ENCODE peak calls at places on chromosomes 7 and 10, in four cellular contexts. G, M, I and D are unnamed samples.

GRCh38 chr10:118543714-118544400 is 51.6 kb downstream of the PRLHR start:
- DNase-seq in G (peak; percentile 65), I (peak; percentile 44), M (peak; percentile 64), D (peak; percentile 81)

GRCh38 chr7:30430777-30431176 is 47.8 kb downstream of the NOD1 start:
- DNase-seq in I (no peak), G (no peak), M (no peak), D (no peak)

GRCh38 chr7:71521506-71521905 is 389.6 kb downstream of the GALNT17 start:
- DNase-seq in G (no peak), M (no peak), I (no peak), D (no peak)

GRCh38 chr7:27193335-27194001 is 6.4 kb downstream of the HOXA13 start:
- DNase-seq in I (no peak), M (no peak), G (peak; percentile 80), D (peak; percentile 66)

GRCh38 chr7:81704595-81704994 is 65.3 kb downstream of the HGF start:
- DNase-seq in M (no peak), G (no peak), I (no peak), D (no peak)

GRCh38 chr10:3468919-3469638 is 296.5 kb upstream of the PITRM1 start:
- DNase-seq in M (peak; percentile 55), I (peak; percentile 98), G (peak; percentile 93), D (peak; percentile 93)

GRCh38 chr7:116776610-116777289 is 85.6 kb upstream of the CAPZA2 start:
- DNase-seq in G (peak; percentile 93), M (peak; percentile 67), I (peak; percentile 87), D (peak; percentile 39)

GRCh38 chr7:156156734-156157408 is 344.6 kb upstream of the SHH start:
- DNase-seq in M (peak; percentile 64), G (peak; percentile 6), I (peak; percentile 26), D (peak; percentile 77)

GRCh38 chr7:92797693-92798092 is 38.7 kb downstream of the CDK6 start:
- DNase-seq in M (no peak), G (peak; percentile 53), I (peak; percentile 62), D (no peak)

GRCh38 chr10:792792-793100 is 103.3 kb upstream of the DIP2C start:
- DNase-seq in G (no peak), M (no peak), I (no peak), D (no peak)

GRCh38 chr10:110203500-110204455 is 3.6 kb upstream of the MXI1 start:
- DNase-seq in G (no peak), M (no peak), I (no peak), D (no peak)

GRCh38 chr7:104902183-104902582 is 111.8 kb upstream of the KMT2E start:
- DNase-seq in M (no peak), I (no peak), G (no peak), D (no peak)

GRCh38 chr7:84697506-84697905 is 489.4 kb downstream of the SEMA3D start:
- DNase-seq in G (peak; percentile 86), M (no peak), I (peak; percentile 97), D (no peak)

GRCh38 chr10:77637986-77638765 is 568 bp upstream of the KCNMA1 start:
- DNase-seq in G (peak; percentile 70), M (peak; percentile 44), I (peak; percentile 67), D (peak; percentile 83)

GRCh38 chr10:86591436-86591835 is 62.9 kb upstream of the OPN4 start:
- DNase-seq in M (no peak), G (no peak), I (no peak), D (no peak)

GRCh38 chr10:42977032-42977416 is 99.8 kb upstream of the RET start:
- DNase-seq in G (no peak), I (no peak), M (no peak), D (no peak)

GRCh38 chr7:139034855-139035587 is 821 bp downstream of the ZC3HAV1L start:
- DNase-seq in I (peak; percentile 47), M (peak; percentile 45), G (peak; percentile 59), D (peak; percentile 86)

GRCh38 chr7:98210513-98211220 is 572 bp upstream of the BHLHA15 start:
- DNase-seq in G (no peak), M (no peak), I (peak; percentile 13), D (peak; percentile 60)

GRCh38 chr10:71213127-71213616 is 802 bp downstream of the UNC5B start:
- DNase-seq in M (peak; percentile 60), G (peak; percentile 72), I (peak; percentile 82), D (peak; percentile 92)

GRCh38 chr10:29332761-29333148 is 43.9 kb downstream of the LYZL1 start:
- DNase-seq in I (no peak), G (no peak), M (no peak), D (peak; percentile 53)